ENCODE peak calls at places on chromosomes 16 and 17, in eight cellular contexts. K is SJSA1; S is heart right ventricle; Z is breast epithelium; T is IMR-90; X is CD4-positive, alpha-beta memory T cell; B is adrenal gland; W is right cardiac atrium. G is an unnamed sample.

GRCh38 chr16:14300631-14301149 is 229.6 kb downstream of the MRTFB start:
- DNase-seq in B (peak; percentile 90), Z (peak; percentile 60), X (no peak), S (peak; percentile 56), W (peak; percentile 84), K (peak; percentile 82), T (peak; percentile 85), G (peak; percentile 28)

GRCh38 chr16:89855986-89856385 is 17.4 kb upstream of the TCF25 start:
- DNase-seq in W (peak; percentile 65), T (no peak), B (no peak), K (no peak), X (no peak), Z (no peak), S (no peak), G (no peak)

GRCh38 chr16:1125471-1125870 is 27.4 kb upstream of the CACNA1H start:
- DNase-seq in Z (no peak), T (peak; percentile 74), S (no peak), X (peak; percentile 17), B (no peak), K (no peak), W (no peak), G (no peak)

GRCh38 chr16:46743232-46743719 is 4.9 kb downstream of the MYLK3 start:
- DNase-seq in W (peak; percentile 73), Z (no peak), T (peak; percentile 28), S (peak; percentile 47), X (no peak), B (peak; percentile 18), K (no peak), G (no peak)

GRCh38 chr17:35244345-35245195 is 1.7 kb downstream of the SLFN5 start:
- DNase-seq in K (peak; percentile 84), B (peak; percentile 81), T (peak; percentile 81), W (peak; percentile 86), S (peak; percentile 70), Z (peak; percentile 63), X (peak; percentile 87), G (no peak)

GRCh38 chr16:22337045-22337444 is 37.4 kb downstream of the CDR2 start:
- DNase-seq in X (no peak), K (no peak), S (no peak), W (no peak), T (no peak), Z (no peak), B (no peak), G (no peak)

GRCh38 chr17:60173304-60173807 is 23.6 kb downstream of the CA4 start:
- DNase-seq in X (no peak), K (no peak), S (no peak), B (no peak), Z (no peak), T (peak; percentile 24), W (no peak), G (no peak)

GRCh38 chr17:65712383-65713267 is 151.2 kb upstream of the AXIN2 start:
- DNase-seq in B (no peak), X (no peak), S (no peak), T (no peak), K (no peak), Z (no peak), W (no peak), G (no peak)

GRCh38 chr16:2372684-2373083 is 32.2 kb upstream of the ABCA3 start:
- DNase-seq in B (no peak), T (no peak), X (no peak), W (no peak), K (no peak), Z (no peak), S (no peak), G (no peak)

GRCh38 chr17:19507673-19508326 is 25.9 kb upstream of the SLC47A1 start:
- DNase-seq in Z (peak; percentile 95), S (peak; percentile 80), B (peak; percentile 88), W (peak; percentile 93), T (peak; percentile 92), K (peak; percentile 81), X (peak; percentile 88), G (peak; percentile 66)

GRCh38 chr16:84535408-84535807 is 30.9 kb upstream of the MEAK7 start:
- DNase-seq in B (no peak), X (no peak), Z (no peak), T (no peak), K (no peak), W (no peak), S (no peak), G (no peak)

GRCh38 chr16:67115649-67116048 is 5.9 kb downstream of the PHAF1 start:
- DNase-seq in S (no peak), W (no peak), B (no peak), Z (no peak), T (peak; percentile 95), K (peak; percentile 84), X (no peak), G (peak; percentile 87)

GRCh38 chr16:88740727-88741055 is 34.4 kb downstream of the CTU2 start:
- DNase-seq in T (no peak), Z (no peak), S (no peak), X (no peak), B (no peak), K (no peak), W (no peak), G (no peak)

GRCh38 chr17:43315369-43315768 is 81.6 kb upstream of the RNU2-1 start:
- DNase-seq in W (no peak), Z (no peak), B (no peak), T (no peak), S (no peak), X (no peak), K (no peak), G (no peak)

DNA sequence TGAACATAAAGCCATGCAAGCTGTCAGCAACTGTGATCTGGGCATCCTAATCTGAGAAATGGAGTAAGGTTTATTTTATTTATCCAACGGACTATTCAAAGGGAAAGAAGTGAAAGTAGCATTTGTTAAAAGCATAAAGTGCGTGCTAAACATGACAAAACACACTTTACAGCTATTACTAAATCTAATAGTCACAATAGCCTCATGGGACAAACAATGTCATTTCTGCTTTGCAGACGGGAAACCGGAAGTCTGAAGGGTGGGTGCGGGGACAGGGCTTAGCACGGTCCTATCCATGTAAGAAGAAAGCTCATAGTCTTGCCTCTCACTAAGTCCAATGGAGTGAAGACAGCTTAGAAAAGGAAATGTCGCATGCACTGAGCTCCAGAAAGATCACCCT is 228.5 kb downstream of the CDH11 start:
- DNase-seq in K (peak; percentile 59), T (peak; percentile 21), B (no peak), Z (no peak), X (no peak), W (no peak), S (no peak), G (no peak)
- H3K4me3 ChIP-seq in K (peak overlapping the region; percentile 14), T (peak overlapping the region; percentile 9), B (no peak overlapping the region), Z (no peak overlapping the region), X (no peak overlapping the region), W (no peak overlapping the region), S (no peak overlapping the region), G (no peak overlapping the region)

DNA sequence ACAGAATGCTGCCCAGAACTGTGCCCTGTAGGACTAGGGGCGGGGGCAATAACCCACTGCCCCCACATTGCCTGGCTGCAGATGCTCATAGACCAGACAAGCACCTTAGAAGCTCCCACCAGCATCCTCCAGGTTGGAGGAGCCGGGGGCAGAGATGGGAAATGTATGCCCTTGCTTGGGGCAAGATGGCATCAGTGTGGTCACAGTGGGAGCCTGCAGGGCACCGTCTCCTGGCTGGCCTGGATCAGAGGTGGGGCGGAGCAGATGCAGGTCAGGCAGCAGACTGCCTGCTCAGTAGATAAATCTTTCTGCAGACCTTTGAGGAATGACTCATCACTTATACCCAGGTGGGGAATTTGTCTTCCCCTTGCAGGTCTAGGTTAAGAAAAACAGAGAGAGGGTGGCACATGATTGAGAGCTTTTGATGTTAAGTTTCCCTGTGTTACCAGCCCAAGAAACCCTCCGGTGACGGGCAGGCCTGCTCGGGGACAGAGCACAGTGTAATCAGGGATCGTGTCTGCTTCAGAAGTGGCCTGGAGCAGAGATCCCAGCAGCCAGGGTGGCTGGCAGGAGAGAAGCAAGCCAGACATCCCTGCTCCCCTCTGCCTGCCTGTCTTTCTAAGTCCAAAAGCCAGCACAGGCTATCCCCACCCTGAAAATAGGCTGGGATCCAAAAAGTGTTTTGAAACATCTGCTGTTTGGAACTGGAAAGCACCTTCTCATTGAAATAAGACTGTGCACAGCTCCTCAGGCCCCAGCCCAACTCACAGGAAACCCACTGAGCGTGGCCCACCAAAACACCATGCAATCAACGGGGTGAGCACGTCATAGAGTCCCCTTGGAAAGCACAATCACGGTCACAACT is 50.7 kb upstream of the RPL38 start:
- DNase-seq in X (no peak), B (no peak), Z (no peak), S (no peak), T (no peak), K (peak; percentile 33), W (no peak), G (no peak)
- H3K27me3 ChIP-seq in X (no peaks in the 10 kb centered on the region), B (no peaks in the 10 kb centered on the region), Z (no peaks in the 10 kb centered on the region), S (no peaks in the 10 kb centered on the region), T (no peaks in the 10 kb centered on the region), K (peaks cover 59% of the 10 kb centered on the region), W (no peaks in the 10 kb centered on the region), G (no peaks in the 10 kb centered on the region)

GRCh38 chr17:78124081-78124835 is 4.3 kb downstream of the TMC6 start:
- DNase-seq in Z (no peak), S (peak; percentile 34), K (no peak), T (no peak), B (no peak), X (no peak), W (peak; percentile 80), G (no peak)
- H3K4me3 ChIP-seq in Z (no peak overlapping the region), S (no peak overlapping the region), K (no peak overlapping the region), T (no peak overlapping the region), B (no peak overlapping the region), X (no peak overlapping the region), W (no peak overlapping the region), G (no peak overlapping the region)

GRCh38 chr16:77194295-77195231 is 3.6 kb downstream of the MON1B start:
- DNase-seq in T (no peak), X (no peak), Z (no peak), W (no peak), B (no peak), S (no peak), K (no peak), G (no peak)

GRCh38 chr16:77190478-77191258 is at the start of gene MON1B:
- DNase-seq in W (peak; percentile 98), B (peak; percentile 99), S (peak; percentile 95), Z (peak; percentile 99), K (peak; percentile 97), T (peak; percentile 98), X (peak; percentile 98), G (peak; percentile 95)

GRCh38 chr16:77193377-77193776 is 2.4 kb downstream of the MON1B start:
- DNase-seq in B (no peak), X (no peak), K (no peak), W (no peak), Z (no peak), T (no peak), S (no peak), G (no peak)

GRCh38 chr16:77190190-77190477 is 856 bp upstream of the MON1B start:
- DNase-seq in W (no peak), S (no peak), B (no peak), T (no peak), X (no peak), K (no peak), Z (no peak), G (no peak)

DNA sequence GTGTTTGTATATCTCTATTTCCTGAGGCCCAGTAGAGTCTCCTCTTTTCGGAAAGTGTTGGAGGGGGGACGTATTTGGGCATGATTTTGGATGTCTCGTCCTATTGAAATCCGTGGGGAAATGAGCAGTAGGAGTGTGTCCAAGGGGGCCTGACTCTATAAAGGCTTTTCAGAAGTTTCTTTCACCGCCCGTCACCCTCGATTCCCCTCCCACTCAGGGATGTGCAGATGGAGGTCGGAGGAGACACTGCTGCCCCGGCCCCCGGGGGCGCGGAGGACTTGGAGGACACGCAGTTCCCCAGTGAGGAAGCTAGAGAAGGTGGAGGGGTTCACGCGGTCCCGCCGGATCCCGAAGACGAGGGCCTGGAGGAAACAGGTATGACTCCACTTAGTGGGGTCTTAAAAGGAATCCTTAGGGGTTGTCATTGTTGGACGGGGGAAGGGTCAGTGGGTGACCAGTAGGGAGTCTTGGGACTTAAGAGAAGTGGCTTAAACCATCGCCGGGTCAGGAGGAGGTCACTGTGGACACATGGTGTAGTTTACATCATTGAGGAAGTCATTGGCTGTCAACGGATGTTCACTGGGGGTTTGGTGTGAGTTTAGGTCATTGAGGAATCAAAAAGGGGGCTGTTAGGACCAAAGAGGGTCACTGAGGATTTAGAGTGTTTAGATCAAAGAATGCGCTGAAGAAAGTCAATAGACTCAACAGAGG is 424 bp downstream of the MON1B start:
- DNase-seq in B (peak; percentile 35), W (peak; percentile 68), K (no peak), T (no peak), Z (no peak), S (peak; percentile 31), X (no peak), G (no peak)
- H3K27me3 ChIP-seq in B (no peaks in the 10 kb centered on the region), W (no peaks in the 10 kb centered on the region), K (no peaks in the 10 kb centered on the region), T (no peaks in the 10 kb centered on the region), Z (no peaks in the 10 kb centered on the region), S (no peaks in the 10 kb centered on the region), X (no peaks in the 10 kb centered on the region), G (no peaks in the 10 kb centered on the region)